ENCODE peak calls at places on chromosomes 5 and 9, in eight cellular contexts. One of them, this sample, is unnamed.

GRCh38 chr9:20786807-20787206 is 102.7 kb downstream of the FOCAD start:
- DNase-seq in fibroblast of the aortic adventitia: no peak
- DNase-seq in CD8-positive, alpha-beta T cell: no peak
- DNase-seq in lower leg skin: no peak
- DNase-seq in astrocyte: no peak
- DNase-seq in breast epithelium: no peak
- DNase-seq in endothelial cell of umbilical vein: no peak
- DNase-seq in fibroblast of pulmonary artery: no peak
- DNase-seq in this sample: no peak

GRCh38 chr9:84990416-84990815 is 320.9 kb downstream of the NTRK2 start:
- DNase-seq in fibroblast of the aortic adventitia: no peak
- DNase-seq in CD8-positive, alpha-beta T cell: no peak
- DNase-seq in lower leg skin: peak; percentile 23
- DNase-seq in astrocyte: peak; percentile 41
- DNase-seq in breast epithelium: no peak
- DNase-seq in endothelial cell of umbilical vein: no peak
- DNase-seq in fibroblast of pulmonary artery: no peak
- DNase-seq in this sample: no peak

GRCh38 chr5:60382761-60383160 is 317.2 kb downstream of the DEPDC1B start:
- DNase-seq in fibroblast of the aortic adventitia: peak; percentile 70
- DNase-seq in CD8-positive, alpha-beta T cell: no peak
- DNase-seq in lower leg skin: no peak
- DNase-seq in astrocyte: peak; percentile 9
- DNase-seq in breast epithelium: no peak
- DNase-seq in endothelial cell of umbilical vein: peak; percentile 31
- DNase-seq in fibroblast of pulmonary artery: peak; percentile 55
- DNase-seq in this sample: no peak

GRCh38 chr9:111944467-111944866 is 47.9 kb downstream of the UGCG start:
- DNase-seq in fibroblast of the aortic adventitia: peak; percentile 67
- DNase-seq in CD8-positive, alpha-beta T cell: no peak
- DNase-seq in lower leg skin: no peak
- DNase-seq in astrocyte: no peak
- DNase-seq in breast epithelium: no peak
- DNase-seq in endothelial cell of umbilical vein: no peak
- DNase-seq in fibroblast of pulmonary artery: peak; percentile 61
- DNase-seq in this sample: no peak

GRCh38 chr5:102130386-102130785 is 165.7 kb downstream of the SLCO4C1 start:
- DNase-seq in fibroblast of the aortic adventitia: peak; percentile 2
- DNase-seq in CD8-positive, alpha-beta T cell: no peak
- DNase-seq in lower leg skin: no peak
- DNase-seq in astrocyte: no peak
- DNase-seq in breast epithelium: no peak
- DNase-seq in endothelial cell of umbilical vein: no peak
- DNase-seq in fibroblast of pulmonary artery: no peak
- DNase-seq in this sample: no peak

GRCh38 chr9:105063665-105064247 is 135.8 kb upstream of the ABCA1 start:
- DNase-seq in fibroblast of the aortic adventitia: peak; percentile 92
- DNase-seq in CD8-positive, alpha-beta T cell: no peak
- DNase-seq in lower leg skin: peak; percentile 25
- DNase-seq in astrocyte: peak; percentile 97
- DNase-seq in breast epithelium: no peak
- DNase-seq in endothelial cell of umbilical vein: no peak
- DNase-seq in fibroblast of pulmonary artery: peak; percentile 86
- DNase-seq in this sample: peak; percentile 91

GRCh38 chr5:151881626-151882225 is 42.9 kb downstream of the GLRA1 start:
- DNase-seq in fibroblast of the aortic adventitia: no peak
- DNase-seq in CD8-positive, alpha-beta T cell: no peak
- DNase-seq in lower leg skin: no peak
- DNase-seq in astrocyte: no peak
- DNase-seq in breast epithelium: no peak
- DNase-seq in endothelial cell of umbilical vein: no peak
- DNase-seq in fibroblast of pulmonary artery: no peak
- DNase-seq in this sample: no peak

GRCh38 chr5:36414869-36415282 is 113.2 kb upstream of the RANBP3L start:
- DNase-seq in fibroblast of the aortic adventitia: peak; percentile 74
- DNase-seq in CD8-positive, alpha-beta T cell: no peak
- DNase-seq in lower leg skin: no peak
- DNase-seq in astrocyte: no peak
- DNase-seq in breast epithelium: no peak
- DNase-seq in endothelial cell of umbilical vein: peak; percentile 42
- DNase-seq in fibroblast of pulmonary artery: peak; percentile 73
- DNase-seq in this sample: peak; percentile 39

GRCh38 chr5:27252911-27253310 is 214.5 kb upstream of the CDH9 start:
- DNase-seq in fibroblast of the aortic adventitia: no peak
- DNase-seq in CD8-positive, alpha-beta T cell: no peak
- DNase-seq in lower leg skin: no peak
- DNase-seq in astrocyte: no peak
- DNase-seq in breast epithelium: no peak
- DNase-seq in endothelial cell of umbilical vein: no peak
- DNase-seq in fibroblast of pulmonary artery: no peak
- DNase-seq in this sample: no peak

GRCh38 chr5:90783460-90784333 is 225.1 kb downstream of the ADGRV1 start:
- DNase-seq in fibroblast of the aortic adventitia: peak; percentile 72
- DNase-seq in CD8-positive, alpha-beta T cell: peak; percentile 36
- DNase-seq in lower leg skin: peak; percentile 70
- DNase-seq in astrocyte: peak; percentile 27
- DNase-seq in breast epithelium: peak; percentile 62
- DNase-seq in endothelial cell of umbilical vein: peak; percentile 68
- DNase-seq in fibroblast of pulmonary artery: peak; percentile 75
- DNase-seq in this sample: no peak

DNA sequence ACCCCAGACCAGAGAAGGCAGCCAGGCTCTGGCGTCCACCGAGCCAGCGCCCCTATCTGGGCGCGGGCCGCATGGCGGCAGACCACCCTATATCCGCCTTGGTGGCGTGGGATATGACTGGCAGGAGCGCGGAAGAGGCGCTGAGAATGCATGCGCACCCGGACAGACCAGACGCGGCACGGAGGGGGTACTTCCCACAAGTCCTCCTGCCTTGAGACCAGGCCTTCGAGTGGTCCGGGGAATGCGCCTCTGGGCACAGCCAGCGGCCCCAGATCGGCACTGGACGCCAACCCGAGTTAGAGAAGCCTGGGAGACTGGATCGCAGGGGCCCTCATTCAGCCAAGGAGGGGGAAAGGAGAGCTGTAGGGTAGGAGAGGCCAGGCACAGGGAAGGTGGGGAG is 2.5 kb upstream of the LMX1B start:
- DNase-seq in fibroblast of the aortic adventitia: no peak
- DNase-seq in CD8-positive, alpha-beta T cell: no peak
- DNase-seq in lower leg skin: no peak
- DNase-seq in astrocyte: no peak
- DNase-seq in breast epithelium: no peak
- DNase-seq in endothelial cell of umbilical vein: no peak
- DNase-seq in fibroblast of pulmonary artery: no peak
- DNase-seq in this sample: no peak
- H3K4me3 ChIP-seq in fibroblast of the aortic adventitia: no peak overlapping the region
- H3K4me3 ChIP-seq in CD8-positive, alpha-beta T cell: no peak overlapping the region
- H3K4me3 ChIP-seq in lower leg skin: no peak overlapping the region
- H3K4me3 ChIP-seq in astrocyte: no peak overlapping the region
- H3K4me3 ChIP-seq in breast epithelium: peak overlapping the region; percentile 84
- H3K4me3 ChIP-seq in endothelial cell of umbilical vein: no peak overlapping the region
- H3K4me3 ChIP-seq in fibroblast of pulmonary artery: no peak overlapping the region
- H3K4me3 ChIP-seq in this sample: no peak overlapping the region

GRCh38 chr5:140145818-140146522 is 20.2 kb downstream of the IGIP start:
- DNase-seq in fibroblast of the aortic adventitia: peak; percentile 59
- DNase-seq in CD8-positive, alpha-beta T cell: no peak
- DNase-seq in lower leg skin: peak; percentile 48
- DNase-seq in astrocyte: peak; percentile 35
- DNase-seq in breast epithelium: peak; percentile 60
- DNase-seq in endothelial cell of umbilical vein: peak; percentile 61
- DNase-seq in fibroblast of pulmonary artery: peak; percentile 67
- DNase-seq in this sample: no peak
- H3K4me3 ChIP-seq in fibroblast of the aortic adventitia: peak overlapping the region; percentile 50
- H3K4me3 ChIP-seq in CD8-positive, alpha-beta T cell: peak overlapping the region; percentile 36
- H3K4me3 ChIP-seq in lower leg skin: no peak overlapping the region
- H3K4me3 ChIP-seq in astrocyte: peak overlapping the region; percentile 50
- H3K4me3 ChIP-seq in breast epithelium: peak overlapping the region; percentile 62
- H3K4me3 ChIP-seq in endothelial cell of umbilical vein: no peak overlapping the region
- H3K4me3 ChIP-seq in fibroblast of pulmonary artery: peak overlapping the region; percentile 41
- H3K4me3 ChIP-seq in this sample: peak overlapping the region; percentile 40

GRCh38 chr5:173689713-173690360 is 73.4 kb upstream of the BOD1 start:
- DNase-seq in fibroblast of the aortic adventitia: no peak
- DNase-seq in CD8-positive, alpha-beta T cell: no peak
- DNase-seq in lower leg skin: no peak
- DNase-seq in astrocyte: no peak
- DNase-seq in breast epithelium: no peak
- DNase-seq in endothelial cell of umbilical vein: peak; percentile 51
- DNase-seq in fibroblast of pulmonary artery: no peak
- DNase-seq in this sample: no peak
- H3K4me3 ChIP-seq in fibroblast of the aortic adventitia: no peak overlapping the region
- H3K4me3 ChIP-seq in CD8-positive, alpha-beta T cell: no peak overlapping the region
- H3K4me3 ChIP-seq in lower leg skin: no peak overlapping the region
- H3K4me3 ChIP-seq in astrocyte: no peak overlapping the region
- H3K4me3 ChIP-seq in breast epithelium: no peak overlapping the region
- H3K4me3 ChIP-seq in endothelial cell of umbilical vein: no peak overlapping the region
- H3K4me3 ChIP-seq in fibroblast of pulmonary artery: no peak overlapping the region
- H3K4me3 ChIP-seq in this sample: no peak overlapping the region

DNA sequence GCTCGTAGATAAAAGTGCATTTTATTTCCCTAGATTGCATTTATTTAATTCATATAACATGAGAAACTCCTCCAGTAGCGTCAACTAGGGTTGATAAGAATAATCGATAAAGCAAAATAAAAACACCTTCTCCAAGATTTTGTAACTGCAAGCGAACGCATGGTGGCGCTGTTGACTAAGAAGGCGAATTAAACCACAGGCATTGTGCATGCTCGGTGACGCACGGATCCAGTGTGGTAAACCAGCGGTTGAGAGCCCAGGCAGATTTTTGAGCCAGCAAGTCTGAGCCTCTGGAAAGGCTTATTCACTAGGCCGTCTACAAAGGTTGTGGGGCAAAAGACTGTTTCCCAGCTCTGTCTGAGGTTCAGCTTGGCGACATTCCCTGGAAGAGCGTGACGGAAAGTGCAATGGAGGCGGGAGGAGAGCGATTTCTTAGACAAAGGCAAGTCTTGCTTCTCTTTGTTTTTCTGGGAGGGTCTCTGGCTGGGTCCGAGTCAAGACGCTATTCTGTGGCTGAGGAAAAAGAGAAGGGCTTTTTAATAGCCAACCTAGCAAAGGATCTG is at the start of gene PCDHB3:
- DNase-seq in fibroblast of the aortic adventitia: peak; percentile 15
- DNase-seq in CD8-positive, alpha-beta T cell: no peak
- DNase-seq in lower leg skin: no peak
- DNase-seq in astrocyte: peak; percentile 3
- DNase-seq in breast epithelium: no peak
- DNase-seq in endothelial cell of umbilical vein: peak; percentile 21
- DNase-seq in fibroblast of pulmonary artery: peak; percentile 10
- DNase-seq in this sample: no peak
- H3K4me3 ChIP-seq in fibroblast of the aortic adventitia: no peak within 1 kb of the TSS
- H3K4me3 ChIP-seq in CD8-positive, alpha-beta T cell: no peak within 1 kb of the TSS
- H3K4me3 ChIP-seq in lower leg skin: no peak within 1 kb of the TSS
- H3K4me3 ChIP-seq in astrocyte: no peak within 1 kb of the TSS
- H3K4me3 ChIP-seq in breast epithelium: peak within 1 kb of the TSS; percentile 54
- H3K4me3 ChIP-seq in endothelial cell of umbilical vein: no peak within 1 kb of the TSS
- H3K4me3 ChIP-seq in fibroblast of pulmonary artery: no peak within 1 kb of the TSS
- H3K4me3 ChIP-seq in this sample: no peak within 1 kb of the TSS

GRCh38 chr9:92538541-92538940 is 2.8 kb upstream of the ECM2 start:
- DNase-seq in fibroblast of the aortic adventitia: peak; percentile 17
- DNase-seq in CD8-positive, alpha-beta T cell: no peak
- DNase-seq in lower leg skin: no peak
- DNase-seq in astrocyte: peak; percentile 87
- DNase-seq in breast epithelium: no peak
- DNase-seq in endothelial cell of umbilical vein: no peak
- DNase-seq in fibroblast of pulmonary artery: peak; percentile 16
- DNase-seq in this sample: peak; percentile 18

GRCh38 chr9:92530893-92531292 is 4.9 kb downstream of the ECM2 start:
- DNase-seq in fibroblast of the aortic adventitia: no peak
- DNase-seq in CD8-positive, alpha-beta T cell: no peak
- DNase-seq in lower leg skin: no peak
- DNase-seq in astrocyte: no peak
- DNase-seq in breast epithelium: no peak
- DNase-seq in endothelial cell of umbilical vein: no peak
- DNase-seq in fibroblast of pulmonary artery: no peak
- DNase-seq in this sample: no peak

GRCh38 chr9:92534199-92535159 is 1.3 kb downstream of the ECM2 start:
- DNase-seq in fibroblast of the aortic adventitia: peak; percentile 16
- DNase-seq in CD8-positive, alpha-beta T cell: no peak
- DNase-seq in lower leg skin: no peak
- DNase-seq in astrocyte: no peak
- DNase-seq in breast epithelium: no peak
- DNase-seq in endothelial cell of umbilical vein: peak; percentile 4
- DNase-seq in fibroblast of pulmonary artery: no peak
- DNase-seq in this sample: no peak

GRCh38 chr9:92535940-92536850 is at the start of gene ECM2:
- DNase-seq in fibroblast of the aortic adventitia: peak; percentile 90
- DNase-seq in CD8-positive, alpha-beta T cell: no peak
- DNase-seq in lower leg skin: no peak
- DNase-seq in astrocyte: peak; percentile 53
- DNase-seq in breast epithelium: no peak
- DNase-seq in endothelial cell of umbilical vein: peak; percentile 32
- DNase-seq in fibroblast of pulmonary artery: peak; percentile 74
- DNase-seq in this sample: no peak
- H3K4me3 ChIP-seq in fibroblast of the aortic adventitia: peak within 1 kb of the TSS; percentile 48
- H3K4me3 ChIP-seq in CD8-positive, alpha-beta T cell: no peak within 1 kb of the TSS
- H3K4me3 ChIP-seq in lower leg skin: no peak within 1 kb of the TSS
- H3K4me3 ChIP-seq in astrocyte: peak within 1 kb of the TSS; percentile 1
- H3K4me3 ChIP-seq in breast epithelium: peak within 1 kb of the TSS; percentile 57
- H3K4me3 ChIP-seq in endothelial cell of umbilical vein: no peak within 1 kb of the TSS
- H3K4me3 ChIP-seq in fibroblast of pulmonary artery: peak within 1 kb of the TSS; percentile 46
- H3K4me3 ChIP-seq in this sample: no peak within 1 kb of the TSS

This sample was measured in skeletal muscle cell.